ENCODE peak calls at places on chromosomes 1 and 21, in nine cellular contexts. B, C, M, E, W, D, I, V and N are unnamed samples.

GRCh38 chr1:26723013-26723991 is 27.5 kb downstream of the ARID1A start:
- DNase-seq in B (peak), C (peak), M (peak), E (peak), W (peak), D (peak), I (peak), V (peak), N (peak)

GRCh38 chr1:1185101-1185765 is 11.6 kb downstream of the TTLL10 start:
- DNase-seq in B (peak), C (no peak), M (no peak), E (no peak), W (peak), D (peak), I (peak), V (peak), N (no peak)

GRCh38 chr21:41211041-41211426 is 43.1 kb downstream of the BACE2 start:
- DNase-seq in B (no peak), C (no peak), M (no peak), E (no peak), W (no peak), D (no peak), I (no peak), V (no peak), N (no peak)

GRCh38 chr1:178192686-178193085 is 98.8 kb downstream of the RASAL2 start:
- DNase-seq in B (no peak), C (peak), M (no peak), E (no peak), W (peak), D (no peak), I (no peak), V (no peak), N (peak)

GRCh38 chr1:75672528-75673393 is 51.7 kb upstream of the ACADM start:
- DNase-seq in B (no peak), C (peak), M (no peak), E (no peak), W (no peak), D (peak), I (no peak), V (peak), N (no peak)

GRCh38 chr21:46161800-46162592 is 6.6 kb upstream of the FTCD start:
- DNase-seq in B (peak), C (no peak), M (no peak), E (peak), W (no peak), D (no peak), I (no peak), V (no peak), N (no peak)

GRCh38 chr1:226814751-226815496 is 55.5 kb upstream of the PSEN2 start:
- DNase-seq in B (no peak), C (peak), M (no peak), E (peak), W (peak), D (no peak), I (peak), V (no peak), N (peak)

GRCh38 chr1:187987236-187987776 is 1158.6 kb downstream of the PLA2G4A start:
- DNase-seq in B (no peak), C (no peak), M (no peak), E (no peak), W (no peak), D (no peak), I (no peak), V (no peak), N (no peak)

GRCh38 chr1:170521818-170522217 is 10.1 kb upstream of the GORAB start:
- DNase-seq in B (no peak), C (no peak), M (no peak), E (no peak), W (no peak), D (no peak), I (no peak), V (no peak), N (no peak)

GRCh38 chr1:29829448-29830344 is 593.4 kb downstream of the PTPRU start:
- DNase-seq in B (no peak), C (no peak), M (no peak), E (no peak), W (no peak), D (no peak), I (peak), V (no peak), N (no peak)

GRCh38 chr21:45154511-45155508 is 80.4 kb downstream of the ADARB1 start:
- DNase-seq in B (no peak), C (peak), M (peak), E (no peak), W (no peak), D (no peak), I (no peak), V (peak), N (peak)

GRCh38 chr1:204493882-204494280 is 724 bp downstream of the PIK3C2B start:
- DNase-seq in B (peak), C (peak), M (peak), E (peak), W (peak), D (no peak), I (no peak), V (no peak), N (peak)

GRCh38 chr1:235325139-235325538 is 2.8 kb downstream of the ARID4B start:
- DNase-seq in B (no peak), C (no peak), M (no peak), E (no peak), W (no peak), D (no peak), I (no peak), V (no peak), N (no peak)

GRCh38 chr1:55582078-55582477 is 366.9 kb upstream of the USP24 start:
- DNase-seq in B (no peak), C (no peak), M (no peak), E (no peak), W (no peak), D (no peak), I (no peak), V (no peak), N (no peak)

GRCh38 chr1:117606608-117607261 is 887 bp downstream of the TENT5C start:
- DNase-seq in B (peak), C (peak), M (peak), E (no peak), W (no peak), D (peak), I (peak), V (peak), N (peak)

GRCh38 chr1:117826551-117827078 is 102.8 kb downstream of the GDAP2 start:
- DNase-seq in B (peak), C (peak), M (no peak), E (no peak), W (no peak), D (no peak), I (no peak), V (no peak), N (peak)

GRCh38 chr21:41133896-41134522 is 34.0 kb upstream of the BACE2 start:
- DNase-seq in B (no peak), C (peak), M (no peak), E (peak), W (peak), D (no peak), I (peak), V (no peak), N (no peak)

GRCh38 chr1:180674603-180675530 is 43.0 kb downstream of the XPR1 start:
- DNase-seq in B (no peak), C (peak), M (no peak), E (no peak), W (no peak), D (no peak), I (no peak), V (no peak), N (no peak)

GRCh38 chr1:36653850-36654249 is 171.1 kb upstream of the CSF3R start:
- DNase-seq in B (no peak), C (peak), M (no peak), E (no peak), W (no peak), D (no peak), I (no peak), V (no peak), N (no peak)

GRCh38 chr1:239112536-239112935 is 273.8 kb upstream of the CHRM3 start:
- DNase-seq in B (no peak), C (no peak), M (no peak), E (no peak), W (no peak), D (no peak), I (peak), V (no peak), N (no peak)

GRCh38 chr1:61139324-61140055 is 57.1 kb downstream of the NFIA start:
- DNase-seq in B (no peak), C (peak), M (no peak), E (peak), W (no peak), D (no peak), I (no peak), V (no peak), N (no peak)

GRCh38 chr1:238823416-238823815 is 563.0 kb upstream of the CHRM3 start:
- DNase-seq in B (no peak), C (no peak), M (no peak), E (no peak), W (no peak), D (no peak), I (no peak), V (no peak), N (no peak)

GRCh38 chr1:209643295-209644020 is 8.8 kb downstream of the LAMB3 start:
- DNase-seq in B (no peak), C (peak), M (no peak), E (no peak), W (no peak), D (no peak), I (no peak), V (no peak), N (peak)

GRCh38 chr1:181423301-181423918 is 59.9 kb upstream of the CACNA1E start:
- DNase-seq in B (no peak), C (peak), M (peak), E (peak), W (peak), D (peak), I (peak), V (peak), N (no peak)

GRCh38 chr1:189496768-189497167 is 980.9 kb downstream of the BRINP3 start:
- DNase-seq in B (no peak), C (no peak), M (no peak), E (no peak), W (no peak), D (no peak), I (no peak), V (no peak), N (no peak)